ENCODE peak calls at places on chromosome 5, in nine cellular contexts. One of them, this sample, is unnamed.
A peak's percentile ranks its signal among the peaks of the same experiment; 100 is the strongest.

GRCh38 chr5:56175465-56175864 is 57.7 kb downstream of the ANKRD55 start:
- DNase-seq in WTC11: no peak
- DNase-seq in breast epithelium: no peak
- DNase-seq in GM20000: no peak
- DNase-seq in A549: peak; percentile 22
- DNase-seq in glutamatergic neuron: no peak
- DNase-seq in psoas muscle: no peak
- DNase-seq in nephron progenitor cell: no peak
- DNase-seq in HFFc6: peak; percentile 38
- DNase-seq in this sample: no peak

GRCh38 chr5:110769282-110769681 is 30.5 kb downstream of the SLC25A46 start:
- DNase-seq in breast epithelium: no peak
- DNase-seq in nephron progenitor cell: no peak
- DNase-seq in A549: no peak
- DNase-seq in glutamatergic neuron: no peak
- DNase-seq in WTC11: no peak
- DNase-seq in GM20000: no peak
- DNase-seq in psoas muscle: no peak
- DNase-seq in HFFc6: peak; percentile 21
- DNase-seq in this sample: no peak

GRCh38 chr5:96335873-96336272 is 97.2 kb downstream of the PCSK1 start:
- DNase-seq in WTC11: no peak
- DNase-seq in HFFc6: no peak
- DNase-seq in GM20000: no peak
- DNase-seq in nephron progenitor cell: no peak
- DNase-seq in psoas muscle: no peak
- DNase-seq in breast epithelium: no peak
- DNase-seq in glutamatergic neuron: no peak
- DNase-seq in A549: peak; percentile 11
- DNase-seq in this sample: no peak

GRCh38 chr5:75839547-75839946 is 122.3 kb upstream of the POC5 start:
- DNase-seq in GM20000: no peak
- DNase-seq in nephron progenitor cell: no peak
- DNase-seq in glutamatergic neuron: no peak
- DNase-seq in HFFc6: no peak
- DNase-seq in WTC11: no peak
- DNase-seq in psoas muscle: no peak
- DNase-seq in breast epithelium: no peak
- DNase-seq in A549: no peak
- DNase-seq in this sample: no peak

GRCh38 chr5:142189813-142190212 is 81.2 kb downstream of the NDFIP1 start:
- DNase-seq in WTC11: no peak
- DNase-seq in nephron progenitor cell: no peak
- DNase-seq in glutamatergic neuron: no peak
- DNase-seq in breast epithelium: no peak
- DNase-seq in A549: no peak
- DNase-seq in psoas muscle: no peak
- DNase-seq in GM20000: no peak
- DNase-seq in HFFc6: no peak
- DNase-seq in this sample: no peak

GRCh38 chr5:102811962-102812361 is 56.9 kb downstream of the PAM start:
- DNase-seq in breast epithelium: no peak
- DNase-seq in nephron progenitor cell: no peak
- DNase-seq in A549: peak; percentile 2
- DNase-seq in psoas muscle: no peak
- DNase-seq in WTC11: no peak
- DNase-seq in HFFc6: peak; percentile 46
- DNase-seq in GM20000: no peak
- DNase-seq in glutamatergic neuron: no peak
- DNase-seq in this sample: no peak

GRCh38 chr5:128539038-128539429 is 989 bp upstream of the FBN2 start:
- DNase-seq in psoas muscle: no peak
- DNase-seq in HFFc6: no peak
- DNase-seq in glutamatergic neuron: no peak
- DNase-seq in nephron progenitor cell: no peak
- DNase-seq in breast epithelium: no peak
- DNase-seq in GM20000: no peak
- DNase-seq in WTC11: no peak
- DNase-seq in A549: peak; percentile 41
- DNase-seq in this sample: no peak

GRCh38 chr5:149740341-149740740 is 10.2 kb downstream of the PPARGC1B start:
- DNase-seq in WTC11: no peak
- DNase-seq in glutamatergic neuron: no peak
- DNase-seq in psoas muscle: no peak
- DNase-seq in breast epithelium: no peak
- DNase-seq in A549: no peak
- DNase-seq in HFFc6: no peak
- DNase-seq in GM20000: no peak
- DNase-seq in nephron progenitor cell: no peak
- DNase-seq in this sample: no peak

GRCh38 chr5:139696894-139697658 is 48.9 kb downstream of the CXXC5 start:
- DNase-seq in glutamatergic neuron: no peak
- DNase-seq in nephron progenitor cell: peak; percentile 73
- DNase-seq in breast epithelium: peak; percentile 57
- DNase-seq in WTC11: peak; percentile 77
- DNase-seq in HFFc6: peak; percentile 71
- DNase-seq in A549: peak; percentile 35
- DNase-seq in psoas muscle: peak; percentile 81
- DNase-seq in GM20000: no peak
- DNase-seq in this sample: peak; percentile 50

GRCh38 chr5:135821061-135821781 is 13.2 kb upstream of the SLC25A48 start:
- DNase-seq in psoas muscle: no peak
- DNase-seq in A549: no peak
- DNase-seq in GM20000: no peak
- DNase-seq in HFFc6: no peak
- DNase-seq in glutamatergic neuron: no peak
- DNase-seq in nephron progenitor cell: no peak
- DNase-seq in breast epithelium: no peak
- DNase-seq in WTC11: no peak
- DNase-seq in this sample: no peak

GRCh38 chr5:143577554-143577953 is 174.1 kb upstream of the NR3C1 start:
- DNase-seq in A549: no peak
- DNase-seq in psoas muscle: no peak
- DNase-seq in breast epithelium: no peak
- DNase-seq in WTC11: no peak
- DNase-seq in GM20000: no peak
- DNase-seq in HFFc6: no peak
- DNase-seq in glutamatergic neuron: no peak
- DNase-seq in nephron progenitor cell: no peak
- DNase-seq in this sample: no peak

GRCh38 chr5:79849486-79850315 is 141.4 kb downstream of the MTX3 start:
- DNase-seq in psoas muscle: no peak
- DNase-seq in WTC11: no peak
- DNase-seq in glutamatergic neuron: no peak
- DNase-seq in HFFc6: no peak
- DNase-seq in nephron progenitor cell: no peak
- DNase-seq in breast epithelium: no peak
- DNase-seq in A549: no peak
- DNase-seq in GM20000: no peak
- DNase-seq in this sample: no peak

GRCh38 chr5:88836195-88836838 is 46.7 kb downstream of the MEF2C start:
- DNase-seq in HFFc6: no peak
- DNase-seq in glutamatergic neuron: no peak
- DNase-seq in WTC11: peak; percentile 16
- DNase-seq in breast epithelium: no peak
- DNase-seq in GM20000: no peak
- DNase-seq in A549: no peak
- DNase-seq in nephron progenitor cell: no peak
- DNase-seq in psoas muscle: no peak
- DNase-seq in this sample: no peak

GRCh38 chr5:148765061-148765460 is 61.4 kb upstream of the ADRB2 start:
- DNase-seq in psoas muscle: no peak
- DNase-seq in breast epithelium: no peak
- DNase-seq in A549: no peak
- DNase-seq in HFFc6: no peak
- DNase-seq in GM20000: no peak
- DNase-seq in WTC11: no peak
- DNase-seq in nephron progenitor cell: no peak
- DNase-seq in glutamatergic neuron: no peak
- DNase-seq in this sample: no peak

GRCh38 chr5:633521-633955 is 21.4 kb downstream of the CEP72 start:
- DNase-seq in GM20000: no peak
- DNase-seq in WTC11: no peak
- DNase-seq in breast epithelium: no peak
- DNase-seq in glutamatergic neuron: peak; percentile 49
- DNase-seq in nephron progenitor cell: no peak
- DNase-seq in A549: peak; percentile 37
- DNase-seq in HFFc6: peak; percentile 9
- DNase-seq in psoas muscle: no peak
- DNase-seq in this sample: no peak

GRCh38 chr5:176557846-176558245 is 8.7 kb downstream of the CDHR2 start:
- DNase-seq in psoas muscle: no peak
- DNase-seq in glutamatergic neuron: no peak
- DNase-seq in WTC11: no peak
- DNase-seq in nephron progenitor cell: no peak
- DNase-seq in A549: no peak
- DNase-seq in breast epithelium: no peak
- DNase-seq in GM20000: no peak
- DNase-seq in HFFc6: no peak
- DNase-seq in this sample: no peak

GRCh38 chr5:176561259-176561658 is 12.1 kb downstream of the CDHR2 start:
- DNase-seq in WTC11: no peak
- DNase-seq in A549: no peak
- DNase-seq in breast epithelium: no peak
- DNase-seq in GM20000: no peak
- DNase-seq in HFFc6: no peak
- DNase-seq in glutamatergic neuron: no peak
- DNase-seq in psoas muscle: no peak
- DNase-seq in nephron progenitor cell: no peak
- DNase-seq in this sample: no peak

GRCh38 chr5:176562189-176562588 is 13.0 kb downstream of the CDHR2 start:
- DNase-seq in GM20000: no peak
- DNase-seq in nephron progenitor cell: no peak
- DNase-seq in breast epithelium: no peak
- DNase-seq in WTC11: no peak
- DNase-seq in A549: no peak
- DNase-seq in psoas muscle: no peak
- DNase-seq in HFFc6: no peak
- DNase-seq in glutamatergic neuron: no peak
- DNase-seq in this sample: no peak

GRCh38 chr5:176560364-176560763 is 11.2 kb downstream of the CDHR2 start:
- DNase-seq in glutamatergic neuron: no peak
- DNase-seq in HFFc6: no peak
- DNase-seq in nephron progenitor cell: no peak
- DNase-seq in WTC11: no peak
- DNase-seq in A549: no peak
- DNase-seq in breast epithelium: no peak
- DNase-seq in GM20000: no peak
- DNase-seq in psoas muscle: no peak
- DNase-seq in this sample: no peak

GRCh38 chr5:176559683-176560082 is 10.5 kb downstream of the CDHR2 start:
- DNase-seq in A549: no peak
- DNase-seq in HFFc6: no peak
- DNase-seq in WTC11: no peak
- DNase-seq in glutamatergic neuron: no peak
- DNase-seq in psoas muscle: no peak
- DNase-seq in breast epithelium: no peak
- DNase-seq in nephron progenitor cell: no peak
- DNase-seq in GM20000: no peak
- DNase-seq in this sample: no peak
- TF ChIP-seq CTCF in A549: no peak
- TF ChIP-seq CTCF in HFFc6: no peak
- TF ChIP-seq CTCF in WTC11: no peak
- TF ChIP-seq CTCF in glutamatergic neuron: no peak
- TF ChIP-seq CTCF in psoas muscle: no peak
- TF ChIP-seq CTCF in breast epithelium: no peak
- TF ChIP-seq CTCF in nephron progenitor cell: no peak
- TF ChIP-seq CTCF in GM20000: no peak
- TF ChIP-seq CTCF in this sample: no peak

DNA sequence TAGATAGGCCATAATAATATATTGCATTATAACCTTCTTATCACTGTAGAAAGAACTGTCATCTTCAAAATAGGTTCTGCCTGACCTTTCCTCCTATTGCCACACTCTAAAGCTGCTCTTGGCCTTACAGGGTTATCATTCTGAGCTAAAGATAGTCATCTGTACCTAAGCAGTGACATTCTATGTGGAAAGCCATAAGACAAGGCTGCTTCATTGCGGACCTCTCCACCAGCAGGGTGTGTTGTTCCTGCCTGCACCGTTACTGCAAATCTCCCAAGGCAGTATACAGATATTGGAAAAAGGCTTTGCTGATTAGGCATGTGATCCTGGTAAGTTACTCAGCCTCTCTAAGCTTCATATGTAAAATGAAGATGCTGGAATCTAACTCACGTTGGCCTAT is 8.1 kb downstream of the ZNF622 start:
- DNase-seq in psoas muscle: no peak
- DNase-seq in glutamatergic neuron: no peak
- DNase-seq in GM20000: no peak
- DNase-seq in nephron progenitor cell: no peak
- DNase-seq in breast epithelium: no peak
- DNase-seq in HFFc6: no peak
- DNase-seq in A549: no peak
- DNase-seq in WTC11: no peak
- DNase-seq in this sample: no peak
- TF ChIP-seq CTCF in psoas muscle: peak; percentile 24
- TF ChIP-seq CTCF in glutamatergic neuron: no peak
- TF ChIP-seq CTCF in GM20000: no peak
- TF ChIP-seq CTCF in nephron progenitor cell: no peak
- TF ChIP-seq CTCF in breast epithelium: no peak
- TF ChIP-seq CTCF in HFFc6: no peak
- TF ChIP-seq CTCF in A549: no peak
- TF ChIP-seq CTCF in WTC11: no peak
- TF ChIP-seq CTCF in this sample: no peak

GRCh38 chr5:174409070-174409469 is 315.3 kb upstream of the MSX2 start:
- DNase-seq in breast epithelium: no peak
- DNase-seq in HFFc6: no peak
- DNase-seq in A549: no peak
- DNase-seq in nephron progenitor cell: no peak
- DNase-seq in glutamatergic neuron: no peak
- DNase-seq in WTC11: peak; percentile 25
- DNase-seq in psoas muscle: no peak
- DNase-seq in GM20000: no peak
- DNase-seq in this sample: no peak
- TF ChIP-seq CTCF in breast epithelium: no peak
- TF ChIP-seq CTCF in HFFc6: no peak
- TF ChIP-seq CTCF in A549: peak; percentile 5
- TF ChIP-seq CTCF in nephron progenitor cell: no peak
- TF ChIP-seq CTCF in glutamatergic neuron: peak; percentile 16
- TF ChIP-seq CTCF in WTC11: no peak
- TF ChIP-seq CTCF in psoas muscle: no peak
- TF ChIP-seq CTCF in GM20000: peak; percentile 5
- TF ChIP-seq CTCF in this sample: no peak

DNA sequence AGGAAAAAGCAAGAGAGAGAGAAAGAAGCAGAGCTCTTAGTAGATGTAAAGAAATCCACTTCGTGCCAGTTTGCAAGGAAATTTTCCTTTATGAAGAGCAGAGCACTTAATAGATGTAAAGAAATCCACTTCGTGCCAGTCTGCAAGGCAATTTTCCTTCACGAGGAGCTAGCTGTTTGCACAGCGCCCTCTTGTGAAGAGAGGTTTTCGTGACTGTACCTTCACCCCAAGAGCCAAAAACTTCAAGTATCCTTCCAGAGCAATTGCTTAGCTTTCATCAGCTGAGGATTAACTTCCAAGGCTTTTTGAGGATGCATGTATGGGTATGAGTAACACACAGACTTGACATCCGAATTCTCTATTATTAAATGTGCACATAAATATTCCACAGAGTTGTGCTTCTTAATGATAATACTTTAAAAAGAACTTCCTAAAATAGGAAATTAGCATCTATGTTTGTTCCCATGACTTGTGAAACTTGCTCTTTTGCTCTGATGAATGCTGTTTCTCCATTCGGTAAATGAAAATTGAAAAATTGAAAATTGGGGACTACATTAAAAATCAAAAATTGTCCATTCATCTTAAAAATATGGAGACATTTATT is 525.6 kb downstream of the PDE4D start:
- DNase-seq in glutamatergic neuron: peak; percentile 62
- DNase-seq in breast epithelium: no peak
- DNase-seq in WTC11: peak; percentile 50
- DNase-seq in GM20000: peak; percentile 10
- DNase-seq in nephron progenitor cell: peak; percentile 59
- DNase-seq in HFFc6: peak; percentile 39
- DNase-seq in A549: peak; percentile 84
- DNase-seq in psoas muscle: peak; percentile 35
- DNase-seq in this sample: no peak
- TF ChIP-seq CTCF in glutamatergic neuron: peak; percentile 63
- TF ChIP-seq CTCF in breast epithelium: no peak
- TF ChIP-seq CTCF in WTC11: peak; percentile 47
- TF ChIP-seq CTCF in GM20000: peak; percentile 54
- TF ChIP-seq CTCF in nephron progenitor cell: peak; percentile 84
- TF ChIP-seq CTCF in HFFc6: peak; percentile 86
- TF ChIP-seq CTCF in A549: peak; percentile 94
- TF ChIP-seq CTCF in psoas muscle: peak; percentile 82
- TF ChIP-seq CTCF in this sample: no peak